ENCODE peak calls at places on chromosomes 16 and 17, in seven cellular contexts. Y is heart left ventricle, M is fibroblast of lung, S is left lung, U is dorsolateral prefrontal cortex, V is WERI-Rb-1, T is lower lobe of right lung. H is an unnamed sample.

GRCh38 chr16:21104124-21104860 is 46.4 kb downstream of the DNAH3 start:
- DNase-seq in Y (no peak), M (no peak), S (no peak), U (no peak), V (no peak), T (no peak), H (peak; percentile 66)

GRCh38 chr17:18246880-18247612 is 11.5 kb downstream of the FLII start:
- DNase-seq in Y (peak; percentile 47), M (no peak), S (peak; percentile 71), U (no peak), V (peak; percentile 94), T (peak; percentile 93), H (no peak)

GRCh38 chr17:82981141-82981540 is 98.3 kb upstream of the METRNL start:
- DNase-seq in Y (no peak), M (no peak), S (no peak), U (no peak), V (no peak), T (no peak), H (no peak)

GRCh38 chr16:48117217-48118105 is 38.3 kb downstream of the ABCC12 start:
- DNase-seq in Y (no peak), M (peak; percentile 47), S (no peak), U (no peak), V (peak; percentile 91), T (peak; percentile 62), H (no peak)

GRCh38 chr17:81518113-81518784 is 5.7 kb upstream of the ACTG1 start:
- DNase-seq in Y (no peak), M (peak; percentile 31), S (no peak), U (no peak), V (peak; percentile 83), T (no peak), H (no peak)

GRCh38 chr17:77128895-77129567 is 11.7 kb upstream of the SEC14L1 start:
- DNase-seq in Y (no peak), M (no peak), S (no peak), U (no peak), V (no peak), T (no peak), H (no peak)

GRCh38 chr17:76136276-76137025 is 4.6 kb downstream of the FOXJ1 start:
- DNase-seq in Y (no peak), M (no peak), S (no peak), U (no peak), V (no peak), T (no peak), H (no peak)

GRCh38 chr17:39224778-39225307 is 902 bp downstream of the STAC2 start:
- DNase-seq in Y (no peak), M (no peak), S (no peak), U (no peak), V (no peak), T (no peak), H (no peak)

GRCh38 chr17:16346721-16347271 is 6.5 kb downstream of the CENPV start:
- DNase-seq in Y (no peak), M (no peak), S (no peak), U (no peak), V (no peak), T (no peak), H (no peak)

GRCh38 chr16:19655242-19655777 is 62.7 kb downstream of the KNOP1 start:
- DNase-seq in Y (no peak), M (no peak), S (no peak), U (no peak), V (no peak), T (no peak), H (peak; percentile 15)

GRCh38 chr16:85173981-85174751 is 61.9 kb upstream of the CIBAR2 start:
- DNase-seq in Y (no peak), M (peak; percentile 75), S (no peak), U (no peak), V (no peak), T (peak; percentile 42), H (no peak)

GRCh38 chr17:81519284-81520020 is 6.9 kb upstream of the ACTG1 start:
- DNase-seq in Y (no peak), M (no peak), S (peak; percentile 72), U (no peak), V (no peak), T (peak; percentile 84), H (no peak)

GRCh38 chr17:1871743-1872142 is 41.9 kb downstream of the RPA1 start:
- DNase-seq in Y (no peak), M (no peak), S (no peak), U (no peak), V (no peak), T (no peak), H (no peak)

GRCh38 chr16:50238868-50239301 is 27.5 kb upstream of the ADCY7 start:
- DNase-seq in Y (no peak), M (no peak), S (peak; percentile 62), U (no peak), V (no peak), T (no peak), H (no peak)

GRCh38 chr17:2011421-2012371 is 13.4 kb downstream of the RTN4RL1 start:
- DNase-seq in Y (no peak), M (peak; percentile 76), S (peak; percentile 57), U (no peak), V (no peak), T (peak; percentile 70), H (peak; percentile 77)

GRCh38 chr17:29760279-29760721 is 137.6 kb upstream of the CORO6 start:
- DNase-seq in Y (no peak), M (peak; percentile 34), S (no peak), U (no peak), V (no peak), T (no peak), H (no peak)

GRCh38 chr17:30717290-30718098 is 107.0 kb downstream of the CRLF3 start:
- DNase-seq in Y (no peak), M (no peak), S (peak; percentile 9), U (no peak), V (no peak), T (peak; percentile 9), H (no peak)

GRCh38 chr16:89334461-89334860 is 117.0 kb downstream of the ZNF778 start:
- DNase-seq in Y (no peak), M (no peak), S (peak; percentile 19), U (no peak), V (no peak), T (peak; percentile 32), H (no peak)

GRCh38 chr17:46783031-46783593 is 35.4 kb downstream of the WNT3 start:
- DNase-seq in Y (no peak), M (no peak), S (no peak), U (no peak), V (no peak), T (no peak), H (no peak)

GRCh38 chr17:76631821-76632565 is 11.6 kb downstream of the ST6GALNAC1 start:
- DNase-seq in Y (no peak), M (no peak), S (peak; percentile 61), U (no peak), V (peak; percentile 90), T (no peak), H (no peak)

GRCh38 chr16:72474511-72475123 is 302.7 kb upstream of the PMFBP1 start:
- DNase-seq in Y (no peak), M (peak; percentile 43), S (no peak), U (no peak), V (no peak), T (no peak), H (peak; percentile 92)

GRCh38 chr17:28763804-28764266 is 20.0 kb downstream of the TRAF4 start:
- DNase-seq in Y (peak; percentile 61), M (peak; percentile 85), S (no peak), U (peak; percentile 71), V (peak; percentile 69), T (no peak), H (peak; percentile 78)

GRCh38 chr17:55451203-55451641 is 29.6 kb upstream of the MMD start:
- DNase-seq in Y (no peak), M (peak; percentile 70), S (no peak), U (no peak), V (no peak), T (no peak), H (no peak)

DNA sequence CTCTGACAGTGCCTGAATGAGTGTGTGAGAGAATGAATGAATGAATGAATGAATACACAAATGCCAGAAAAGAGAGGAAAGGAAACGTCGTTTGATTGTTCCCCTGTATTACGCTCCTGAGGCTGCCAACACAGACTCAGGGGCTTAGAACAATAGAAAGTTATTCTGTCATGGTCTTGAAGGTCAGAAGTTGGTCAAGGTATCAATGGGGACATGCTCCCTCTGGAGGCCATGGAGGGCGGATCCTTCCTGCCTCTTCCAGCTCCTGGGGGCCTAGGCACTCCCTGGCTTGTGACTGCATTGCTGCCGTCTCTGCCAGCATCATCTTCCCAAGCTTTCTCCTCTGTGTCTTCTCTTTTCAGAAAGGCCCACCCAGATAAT is 1.5 kb upstream of the SLC38A8 start:
- DNase-seq in Y (no peak), M (peak; percentile 29), S (no peak), U (no peak), V (peak; percentile 38), T (peak; percentile 21), H (no peak)
- TF ChIP-seq CTCF in Y (peak; percentile 36), M (peak; percentile 5), S (peak; percentile 26), U (no peak), V (peak; percentile 60), T (no peak), H (peak; percentile 43)

GRCh38 chr17:64702815-64703214 is 40.7 kb upstream of the SMURF2 start:
- DNase-seq in Y (no peak), M (no peak), S (no peak), U (no peak), V (no peak), T (no peak), H (no peak)
- H3K4me3 ChIP-seq in Y (no peak overlapping the region), M (no peak overlapping the region), S (no peak overlapping the region), U (no peak overlapping the region), V (no peak overlapping the region), T (no peak overlapping the region), H (no peak overlapping the region)

GRCh38 chr16:985237-985636 is 3.7 kb downstream of the SOX8 start:
- DNase-seq in Y (no peak), M (no peak), S (no peak), U (peak; percentile 71), V (no peak), T (no peak), H (no peak)
- TF ChIP-seq CTCF in Y (no peak), M (no peak), S (no peak), U (peak; percentile 21), V (no peak), T (no peak), H (no peak)

DNA sequence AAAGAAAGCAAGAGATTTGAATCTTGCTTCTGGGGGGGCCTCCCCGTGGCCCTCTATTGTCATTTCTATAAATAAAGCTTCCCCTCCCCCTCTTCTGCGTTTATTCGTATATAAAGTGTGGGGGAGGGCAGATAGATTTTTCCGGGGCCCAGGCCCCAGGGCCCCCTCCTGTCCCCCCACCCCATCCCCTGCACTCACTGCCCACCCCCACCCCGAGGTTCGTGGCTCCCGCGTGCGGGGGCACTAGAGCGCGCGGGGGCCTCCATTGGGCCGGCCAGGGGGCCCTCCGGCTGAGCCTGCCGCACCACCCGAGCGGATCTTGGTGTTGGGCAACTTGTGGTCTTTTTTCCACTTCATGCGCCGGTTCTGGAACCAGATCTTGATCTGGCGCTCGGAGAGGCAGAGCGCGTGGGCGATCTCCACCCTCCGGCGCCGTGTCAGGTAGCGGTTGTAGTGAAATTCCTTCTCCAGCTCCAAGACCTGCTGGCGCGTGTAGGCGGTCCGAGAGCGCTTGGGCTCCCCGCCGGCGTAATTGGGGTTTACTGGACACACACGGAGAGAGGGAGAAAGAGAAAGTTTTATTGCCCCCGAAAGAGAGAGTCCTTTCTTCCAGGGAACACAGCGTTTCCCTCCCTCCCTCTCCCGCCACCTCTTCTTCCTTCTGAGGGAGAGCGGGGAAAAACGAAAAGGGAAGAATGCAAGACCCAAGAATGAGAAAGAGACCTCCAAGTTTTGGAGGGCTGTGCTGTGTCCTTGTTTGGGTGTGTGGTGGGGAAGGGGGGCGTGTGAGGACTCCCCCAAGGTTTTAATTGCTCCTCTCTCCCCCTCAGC is 1.5 kb downstream of the HOXB4 start:
- DNase-seq in Y (no peak), M (no peak), S (no peak), U (no peak), V (no peak), T (no peak), H (no peak)
- H3K4me3 ChIP-seq in Y (peak overlapping the region; percentile 52), M (peak overlapping the region; percentile 98), S (peak overlapping the region; percentile 46), U (no peak overlapping the region), V (no peak overlapping the region), T (peak overlapping the region; percentile 62), H (peak overlapping the region; percentile 82)

H was measured in astrocyte of the cerebellum.